ENCODE peak calls at places on chromosomes 2 and 18, in nine cellular contexts. X is sigmoid colon, M is transverse colon, D is GM12878, Q is spleen, N is esophagus muscularis mucosa, C is HCT116, E is Panc1, I is GM23338. W is an unnamed sample.
A peak's percentile ranks its signal among the peaks of the same experiment; 100 is the strongest.

GRCh38 chr2:189585357-189585756 is 4.8 kb upstream of the SLC40A1 start:
- DNase-seq in X (no peak), N (no peak), E (no peak), Q (no peak), D (no peak), I (no peak), M (no peak), C (no peak), W (no peak)

GRCh38 chr18:74682141-74682997 is 84.7 kb downstream of the ZNF407 start:
- DNase-seq in E (no peak), X (no peak), D (no peak), M (no peak), C (no peak), Q (no peak), N (no peak), I (no peak), W (no peak)

GRCh38 chr2:231016576-231017249 is 20.6 kb upstream of the C2orf72 start:
- DNase-seq in E (no peak), D (no peak), N (no peak), X (no peak), I (no peak), M (no peak), Q (no peak), C (no peak), W (no peak)

GRCh38 chr2:72118951-72119350 is 28.7 kb downstream of the CYP26B1 start:
- DNase-seq in N (no peak), Q (no peak), M (no peak), D (no peak), C (no peak), X (no peak), E (no peak), I (no peak), W (no peak)

GRCh38 chr2:173101687-173102086 is 26.0 kb downstream of the MAP3K20 start:
- DNase-seq in D (peak; percentile 28), N (no peak), C (no peak), I (no peak), X (no peak), Q (no peak), M (no peak), E (no peak), W (no peak)

GRCh38 chr2:71672011-71672639 is 218.8 kb downstream of the DYSF start:
- DNase-seq in N (no peak), M (no peak), D (no peak), C (no peak), X (no peak), Q (peak; percentile 71), I (peak; percentile 53), E (no peak), W (no peak)

GRCh38 chr18:48201337-48201705 is 207.9 kb downstream of the ZBTB7C start:
- DNase-seq in N (no peak), M (no peak), I (no peak), C (peak; percentile 21), Q (no peak), D (no peak), E (no peak), X (no peak), W (no peak)

GRCh38 chr18:42583197-42583776 is 532.2 kb downstream of the RIT2 start:
- DNase-seq in M (no peak), C (no peak), E (no peak), N (no peak), X (no peak), Q (no peak), I (no peak), D (no peak), W (no peak)

GRCh38 chr2:127485051-127485693 is 41.1 kb downstream of the IWS1 start:
- DNase-seq in Q (no peak), M (no peak), X (no peak), E (no peak), N (no peak), D (no peak), I (no peak), C (no peak), W (no peak)

GRCh38 chr2:215419113-215419512 is 16.8 kb downstream of the FN1 start:
- DNase-seq in E (no peak), N (no peak), M (no peak), I (no peak), C (no peak), D (no peak), X (no peak), Q (no peak), W (no peak)

GRCh38 chr2:215419769-215420470 is 15.9 kb downstream of the FN1 start:
- DNase-seq in D (no peak), M (no peak), N (no peak), C (no peak), I (no peak), E (no peak), X (no peak), Q (no peak), W (no peak)

GRCh38 chr2:215421859-215422461 is 13.9 kb downstream of the FN1 start:
- DNase-seq in C (no peak), M (no peak), E (no peak), D (no peak), Q (no peak), I (no peak), N (no peak), X (no peak), W (no peak)

GRCh38 chr2:215422676-215423075 is 13.2 kb downstream of the FN1 start:
- DNase-seq in X (no peak), Q (no peak), N (no peak), E (no peak), I (no peak), M (no peak), C (no peak), D (no peak), W (no peak)

DNA sequence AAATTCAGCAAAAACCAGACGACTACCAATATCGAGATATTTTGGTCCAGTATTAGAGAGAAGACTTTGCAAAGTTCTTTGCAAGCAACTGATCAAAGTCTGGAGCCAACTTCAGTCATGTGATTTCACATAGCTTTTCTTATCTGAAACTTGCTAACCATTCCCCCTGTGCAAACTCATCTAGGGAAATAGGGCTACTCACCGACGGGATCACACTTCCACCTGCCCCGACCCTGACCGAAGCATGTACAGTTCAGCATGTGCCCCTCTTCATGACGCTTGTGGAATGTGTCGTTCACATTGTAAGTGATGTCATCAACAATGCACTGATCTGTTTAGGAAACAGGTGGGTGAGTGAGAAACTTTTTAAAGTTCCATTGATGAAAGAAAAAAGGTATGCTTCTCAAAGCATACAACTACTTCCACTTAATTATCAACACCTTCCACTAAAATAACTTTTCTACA is 15.4 kb downstream of the FN1 start:
- DNase-seq in N (no peak), C (no peak), D (no peak), I (no peak), M (no peak), Q (no peak), E (no peak), X (no peak), W (no peak)
- H3K4me1 ChIP-seq in N (peaks cover 82% of the 10 kb centered on the region), C (peaks cover 6% of the 10 kb centered on the region), D (no peaks in the 10 kb centered on the region), I (no peaks in the 10 kb centered on the region), M (no peaks in the 10 kb centered on the region), Q (no peaks in the 10 kb centered on the region), E (no peaks in the 10 kb centered on the region), X (peaks cover 77% of the 10 kb centered on the region), W (no peaks in the 10 kb centered on the region)

GRCh38 chr2:17070711-17071110 is 405.1 kb upstream of the CYRIA start:
- DNase-seq in E (no peak), C (no peak), Q (no peak), N (no peak), D (no peak), M (no peak), X (no peak), I (peak; percentile 16), W (no peak)
- TF ChIP-seq POLR2AphosphoS5 in E (no peak), C (no peak), Q (no peak), N (no peak), D (no peak), M (no peak), X (no peak), I (no peak), W (no peak)

DNA sequence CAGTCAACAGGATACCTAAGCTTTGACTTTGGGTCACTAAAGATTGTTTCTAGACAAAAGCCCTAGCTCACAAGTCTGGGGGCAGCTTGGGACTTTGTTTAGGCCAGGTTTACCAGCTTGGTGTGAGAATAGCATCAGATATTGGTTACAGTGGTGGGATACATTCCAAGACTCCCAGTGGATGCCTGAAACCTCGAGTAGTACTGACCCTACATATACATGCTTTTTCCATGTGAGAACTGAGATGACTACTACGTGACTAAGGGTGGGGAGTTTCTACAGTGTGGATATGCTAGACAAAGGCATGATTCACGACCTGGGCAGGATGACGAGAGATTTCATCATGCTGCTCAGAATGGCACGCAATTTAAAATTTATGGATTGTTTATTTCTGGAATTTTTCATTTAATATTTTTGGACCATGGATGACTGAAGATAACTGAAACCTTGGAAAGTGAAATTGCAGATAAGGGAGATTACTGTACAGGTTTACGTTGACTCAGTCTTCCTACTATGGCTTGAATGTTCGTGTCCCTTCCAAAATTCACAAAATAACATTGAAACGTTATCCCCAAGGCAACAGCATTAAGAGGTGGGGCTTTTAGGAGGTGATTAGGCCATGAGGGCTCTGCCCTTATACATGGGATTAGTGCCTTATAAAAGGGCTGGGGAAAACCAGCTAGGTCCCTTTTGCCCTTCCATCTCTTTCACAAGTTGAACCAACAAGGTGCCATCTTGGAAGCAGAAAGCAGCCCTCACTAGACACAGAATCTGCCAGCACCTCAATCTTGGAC is 50.2 kb upstream of the CTAGE1 start:
- DNase-seq in X (no peak), M (no peak), Q (no peak), I (no peak), D (no peak), C (peak; percentile 83), N (no peak), E (peak; percentile 55), W (no peak)
- H3K4me1 ChIP-seq in X (peaks cover 47% of the 10 kb centered on the region), M (peaks cover 8% of the 10 kb centered on the region), Q (no peaks in the 10 kb centered on the region), I (peaks cover 23% of the 10 kb centered on the region), D (no peaks in the 10 kb centered on the region), C (peaks cover 31% of the 10 kb centered on the region), N (peaks cover 54% of the 10 kb centered on the region), E (peaks cover 8% of the 10 kb centered on the region), W (no peaks in the 10 kb centered on the region)

DNA sequence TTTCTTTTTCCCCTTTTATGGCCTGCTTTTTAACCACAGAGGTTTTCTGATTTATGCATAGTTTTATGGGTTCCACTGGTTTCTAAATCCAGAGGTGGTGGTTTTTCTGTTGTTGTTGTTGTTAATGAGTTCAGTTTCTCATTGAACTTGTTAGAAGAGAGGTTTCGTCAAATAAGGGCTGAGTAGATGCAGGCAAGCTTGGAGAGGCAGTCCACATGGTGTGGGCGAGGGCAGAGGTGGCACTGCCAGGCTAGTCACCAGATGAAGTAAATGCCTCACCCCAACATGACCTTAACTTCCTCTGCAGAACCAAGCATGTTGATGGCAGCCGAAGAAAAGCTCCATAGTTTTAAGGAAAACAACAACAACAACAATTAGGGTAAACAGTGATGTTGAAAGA is 72.6 kb downstream of the RIF1 start:
- DNase-seq in Q (no peak), D (no peak), I (no peak), M (no peak), X (no peak), N (no peak), C (no peak), E (no peak), W (no peak)
- TF ChIP-seq POLR2AphosphoS5 in Q (no peak), D (no peak), I (no peak), M (no peak), X (no peak), N (no peak), C (no peak), E (no peak), W (no peak)